ENCODE peak calls at places on chromosomes 11 and 22, in four cellular contexts. U is Calu3, P is sigmoid colon, O is sciatic nerve. W is an unnamed sample.

GRCh38 chr11:116657842-116658825 is 114.7 kb downstream of the BUD13 start:
- DNase-seq in O (no peak), U (no peak), P (no peak), W (no peak)

GRCh38 chr22:47620391-47620790 is 857.9 kb downstream of the TBC1D22A start:
- DNase-seq in P (peak; percentile 46), U (no peak), O (no peak), W (peak; percentile 59)

GRCh38 chr11:69539416-69540117 is 58.1 kb downstream of the LINC01488 start:
- DNase-seq in U (no peak), P (peak; percentile 70), O (peak; percentile 60), W (peak; percentile 74)

GRCh38 chr11:11538277-11538960 is 83.4 kb downstream of the GALNT18 start:
- DNase-seq in O (peak; percentile 61), P (no peak), U (no peak), W (peak; percentile 89)

GRCh38 chr11:122706689-122707088 is 51.2 kb downstream of the UBASH3B start:
- DNase-seq in P (no peak), O (no peak), U (no peak), W (no peak)

GRCh38 chr22:24952837-24953293 is 349 bp downstream of the KIAA1671 start:
- DNase-seq in U (peak; percentile 76), O (peak; percentile 73), P (peak; percentile 78), W (no peak)

GRCh38 chr22:40485813-40486610 is 115.6 kb downstream of the SGSM3 start:
- DNase-seq in P (no peak), U (no peak), O (no peak), W (no peak)

GRCh38 chr11:111376453-111376871 is 2.6 kb downstream of the POU2AF1 start:
- DNase-seq in U (no peak), O (no peak), P (no peak), W (no peak)

GRCh38 chr11:46367244-46367915 is 14.1 kb upstream of the MDK start:
- DNase-seq in O (peak; percentile 88), P (peak; percentile 86), U (peak; percentile 72), W (peak; percentile 91)

GRCh38 chr11:65789230-65790103 is 2.6 kb downstream of the OVOL1 start:
- DNase-seq in U (no peak), P (no peak), O (no peak), W (no peak)

GRCh38 chr11:115396533-115396932 is 107.7 kb downstream of the CADM1 start:
- DNase-seq in P (no peak), U (no peak), O (no peak), W (no peak)

GRCh38 chr11:59669611-59670009 is 773 bp upstream of the PATL1 start:
- DNase-seq in O (peak; percentile 72), P (peak; percentile 73), U (peak; percentile 21), W (peak; percentile 78)

GRCh38 chr11:2096001-2096918 is 42.9 kb downstream of the IGF2 start:
- DNase-seq in O (peak; percentile 50), U (no peak), P (peak; percentile 53), W (peak; percentile 71)

GRCh38 chr11:45275823-45276222 is 10.3 kb downstream of the SYT13 start:
- DNase-seq in O (no peak), U (no peak), P (no peak), W (no peak)

GRCh38 chr11:119716475-119717057 is 12.4 kb downstream of the NECTIN1 start:
- DNase-seq in P (no peak), O (no peak), U (no peak), W (no peak)

GRCh38 chr11:65960824-65961266 is 689 bp upstream of the SART1 start:
- DNase-seq in P (no peak), U (no peak), O (no peak), W (no peak)

GRCh38 chr11:67592880-67593624 is 9.4 kb downstream of the GSTP1 start:
- DNase-seq in O (no peak), U (no peak), P (peak; percentile 28), W (no peak)

GRCh38 chr22:31425331-31426050 is 26.1 kb downstream of the DRG1 start:
- DNase-seq in O (no peak), U (no peak), P (no peak), W (no peak)

GRCh38 chr22:49871482-49871881 is 17.8 kb downstream of the ZBED4 start:
- DNase-seq in O (no peak), P (no peak), U (no peak), W (no peak)

GRCh38 chr11:115297330-115297729 is 206.9 kb downstream of the CADM1 start:
- DNase-seq in O (no peak), P (no peak), U (no peak), W (no peak)

GRCh38 chr11:103910721-103911120 is 125.7 kb upstream of the DDI1 start:
- DNase-seq in U (no peak), P (no peak), O (no peak), W (no peak)

GRCh38 chr22:41596776-41597634 is 7.4 kb upstream of the PMM1 start:
- DNase-seq in O (no peak), U (peak; percentile 72), P (peak; percentile 79), W (no peak)

GRCh38 chr11:101327908-101328307 is 198.3 kb upstream of the PGR start:
- DNase-seq in U (no peak), P (no peak), O (no peak), W (no peak)

GRCh38 chr11:35158371-35159081 is 19.6 kb downstream of the CD44 start:
- DNase-seq in P (peak; percentile 77), U (no peak), O (no peak), W (no peak)

GRCh38 chr22:33932997-33933396 is 12.7 kb upstream of the LARGE1 start:
- DNase-seq in U (no peak), O (no peak), P (no peak), W (no peak)

W was measured in cardiac septum.